ENCODE peak calls at places on chromosomes 16 and 17, in nine cellular contexts. X is GM12878; Y is ecto neural progenitor cell; L is HEK293T; V is right atrium auricular region; D is activated naive CD8-positive, alpha-beta T cell treated with anti-CD3 and anti-CD28 coated beads for 36 hours; S is IMR-90; C is GM13977; G is pancreas. T is an unnamed sample.

GRCh38 chr16:54936086-54936978 is 5.7 kb downstream of the IRX5 start:
- DNase-seq in X (no peak), Y (peak), L (no peak), V (no peak), D (no peak), S (no peak), C (peak), G (no peak), T (peak)

GRCh38 chr16:67284699-67285646 is 5.6 kb downstream of the PLEKHG4 start:
- DNase-seq in X (no peak), Y (peak), L (peak), V (no peak), D (no peak), S (peak), C (no peak), G (peak), T (peak)

GRCh38 chr16:48408688-48409087 is 23.5 kb upstream of the SIAH1 start:
- DNase-seq in X (no peak), Y (no peak), L (no peak), V (no peak), D (no peak), S (peak), C (no peak), G (no peak), T (peak)

GRCh38 chr17:39400547-39401411 is 647 bp downstream of the FBXL20 start:
- DNase-seq in X (no peak), Y (no peak), L (no peak), V (no peak), D (peak), S (no peak), C (no peak), G (no peak), T (peak)

GRCh38 chr17:17076066-17076465 is 33.8 kb downstream of the MPRIP start:
- DNase-seq in X (no peak), Y (no peak), L (no peak), V (no peak), D (no peak), S (no peak), C (no peak), G (peak), T (no peak)

GRCh38 chr17:34757611-34758010 is 178.2 kb downstream of the TMEM132E start:
- DNase-seq in X (no peak), Y (no peak), L (no peak), V (no peak), D (no peak), S (no peak), C (no peak), G (no peak), T (no peak)

GRCh38 chr16:49280022-49280741 is 1.5 kb downstream of the CBLN1 start:
- DNase-seq in X (no peak), Y (peak), L (no peak), V (no peak), D (peak), S (no peak), C (peak), G (peak), T (no peak)

GRCh38 chr16:80948886-80949502 is 57.7 kb downstream of the CMC2 start:
- DNase-seq in X (no peak), Y (peak), L (peak), V (no peak), D (no peak), S (peak), C (no peak), G (peak), T (peak)

GRCh38 chr16:85554791-85555548 is 58.2 kb upstream of the GSE1 start:
- DNase-seq in X (no peak), Y (no peak), L (peak), V (peak), D (peak), S (peak), C (peak), G (peak), T (peak)

GRCh38 chr16:85417156-85417860 is 195.8 kb upstream of the GSE1 start:
- DNase-seq in X (no peak), Y (no peak), L (no peak), V (no peak), D (no peak), S (no peak), C (no peak), G (no peak), T (no peak)

GRCh38 chr17:28518132-28518531 is 12.0 kb downstream of the FOXN1 start:
- DNase-seq in X (no peak), Y (no peak), L (no peak), V (no peak), D (no peak), S (no peak), C (no peak), G (no peak), T (no peak)

GRCh38 chr17:47966079-47966519 is 4.8 kb upstream of the CDK5RAP3 start:
- DNase-seq in X (no peak), Y (no peak), L (no peak), V (no peak), D (no peak), S (no peak), C (no peak), G (no peak), T (no peak)

GRCh38 chr16:76882105-76882504 is 308.9 kb upstream of the MON1B start:
- DNase-seq in X (no peak), Y (no peak), L (no peak), V (no peak), D (no peak), S (no peak), C (no peak), G (no peak), T (no peak)

GRCh38 chr17:8909621-8910292 is 42.3 kb upstream of the PIK3R6 start:
- DNase-seq in X (no peak), Y (no peak), L (no peak), V (no peak), D (no peak), S (no peak), C (peak), G (no peak), T (no peak)

GRCh38 chr17:37465058-37465616 is 24.6 kb upstream of the DUSP14 start:
- DNase-seq in X (no peak), Y (no peak), L (no peak), V (no peak), D (no peak), S (peak), C (no peak), G (no peak), T (peak)

GRCh38 chr16:68401871-68402747 is 46.2 kb downstream of the SMPD3 start:
- DNase-seq in X (no peak), Y (no peak), L (no peak), V (no peak), D (no peak), S (peak), C (no peak), G (no peak), T (peak)

GRCh38 chr16:56191807-56192643 is 736 bp downstream of the GNAO1 start:
- DNase-seq in X (no peak), Y (peak), L (no peak), V (no peak), D (no peak), S (no peak), C (peak), G (no peak), T (peak)

GRCh38 chr17:44556114-44556853 is 1.0 kb upstream of the FZD2 start:
- DNase-seq in X (peak), Y (peak), L (peak), V (no peak), D (no peak), S (peak), C (peak), G (no peak), T (peak)

GRCh38 chr16:11602321-11602720 is 15.6 kb upstream of the LITAF start:
- DNase-seq in X (no peak), Y (no peak), L (no peak), V (no peak), D (no peak), S (no peak), C (no peak), G (no peak), T (no peak)

GRCh38 chr17:4956493-4957061 is 5.7 kb downstream of the ENO3 start:
- DNase-seq in X (no peak), Y (peak), L (no peak), V (no peak), D (peak), S (no peak), C (no peak), G (peak), T (no peak)

GRCh38 chr17:82365586-82366295 is 5.8 kb upstream of the UTS2R start:
- DNase-seq in X (no peak), Y (no peak), L (no peak), V (no peak), D (no peak), S (no peak), C (no peak), G (no peak), T (no peak)

GRCh38 chr16:84508502-84508901 is 4.0 kb upstream of the MEAK7 start:
- DNase-seq in X (no peak), Y (no peak), L (no peak), V (no peak), D (no peak), S (no peak), C (no peak), G (no peak), T (no peak)

GRCh38 chr16:8310356-8310755 is 280.0 kb downstream of the TMEM114 start:
- DNase-seq in X (no peak), Y (no peak), L (no peak), V (no peak), D (no peak), S (no peak), C (no peak), G (no peak), T (no peak)

GRCh38 chr16:89289428-89290395 is 72.2 kb downstream of the ZNF778 start:
- DNase-seq in X (no peak), Y (peak), L (peak), V (peak), D (peak), S (peak), C (peak), G (peak), T (peak)

GRCh38 chr16:65122974-65123845 is 1.3 kb upstream of the CDH11 start:
- DNase-seq in X (no peak), Y (peak), L (no peak), V (peak), D (no peak), S (peak), C (no peak), G (peak), T (peak)

GRCh38 chr17:30450125-30451027 is 26.8 kb upstream of the GOSR1 start:
- DNase-seq in X (no peak), Y (no peak), L (no peak), V (no peak), D (no peak), S (peak), C (no peak), G (no peak), T (peak)

GRCh38 chr17:82244413-82245140 is 15.7 kb downstream of the SLC16A3 start:
- DNase-seq in X (no peak), Y (no peak), L (peak), V (no peak), D (no peak), S (no peak), C (no peak), G (peak), T (peak)

GRCh38 chr17:66548659-66549311 is 246.4 kb downstream of the PRKCA start:
- DNase-seq in X (no peak), Y (peak), L (no peak), V (no peak), D (no peak), S (no peak), C (no peak), G (no peak), T (peak)

GRCh38 chr17:75899767-75900468 is 3.2 kb upstream of the TRIM65 start:
- DNase-seq in X (no peak), Y (no peak), L (no peak), V (no peak), D (no peak), S (no peak), C (no peak), G (no peak), T (no peak)

GRCh38 chr16:28880589-28880915 is 2.3 kb downstream of the ATP2A1 start:
- DNase-seq in X (no peak), Y (no peak), L (no peak), V (no peak), D (no peak), S (no peak), C (no peak), G (no peak), T (no peak)

GRCh38 chr17:63250830-63251229 is 195.3 kb downstream of the CYB561 start:
- DNase-seq in X (no peak), Y (no peak), L (no peak), V (no peak), D (no peak), S (no peak), C (no peak), G (no peak), T (no peak)

GRCh38 chr17:12664252-12664651 is 1.4 kb upstream of the MYOCD start:
- DNase-seq in X (no peak), Y (no peak), L (no peak), V (no peak), D (no peak), S (no peak), C (no peak), G (no peak), T (no peak)

GRCh38 chr16:56600398-56600999 is 7.9 kb upstream of the MT2A start:
- DNase-seq in X (no peak), Y (no peak), L (peak), V (no peak), D (no peak), S (peak), C (peak), G (no peak), T (peak)

GRCh38 chr17:31413871-31414589 is 22.6 kb downstream of the RAB11FIP4 start:
- DNase-seq in X (no peak), Y (peak), L (no peak), V (no peak), D (no peak), S (peak), C (no peak), G (no peak), T (peak)

GRCh38 chr16:65176603-65177002 is 54.7 kb upstream of the CDH11 start:
- DNase-seq in X (no peak), Y (no peak), L (no peak), V (no peak), D (no peak), S (peak), C (no peak), G (no peak), T (no peak)

GRCh38 chr16:69513180-69513966 is 52.4 kb upstream of the NFAT5 start:
- DNase-seq in X (no peak), Y (no peak), L (no peak), V (no peak), D (no peak), S (peak), C (no peak), G (no peak), T (peak)

GRCh38 chr17:46783031-46783593 is 35.4 kb downstream of the WNT3 start:
- DNase-seq in X (no peak), Y (no peak), L (no peak), V (no peak), D (no peak), S (no peak), C (no peak), G (peak), T (no peak)

GRCh38 chr17:58304735-58305486 is 23.7 kb downstream of the TSPOAP1 start:
- DNase-seq in X (no peak), Y (peak), L (no peak), V (no peak), D (no peak), S (no peak), C (no peak), G (no peak), T (no peak)

GRCh38 chr17:80001376-80001775 is 34.3 kb downstream of the TBC1D16 start:
- DNase-seq in X (no peak), Y (no peak), L (no peak), V (no peak), D (no peak), S (no peak), C (no peak), G (no peak), T (no peak)